ENCODE peak calls at places on chromosomes 4 and X, in six cellular contexts. One of them, this sample, is unnamed.

GRCh38 chr4:107018336-107018735 is 17.8 kb downstream of the DKK2 start:
- DNase-seq in WERI-Rb-1: no peak
- DNase-seq in osteocyte: no peak
- DNase-seq in fibroblast of pulmonary artery: no peak
- DNase-seq in lower lobe of right lung: no peak
- DNase-seq in prostate gland: no peak
- DNase-seq in this sample: no peak

GRCh38 chrX:123878177-123878576 is 18.3 kb downstream of the XIAP start:
- DNase-seq in prostate gland: no peak
- DNase-seq in fibroblast of pulmonary artery: peak; percentile 31
- DNase-seq in osteocyte: no peak
- DNase-seq in WERI-Rb-1: no peak
- DNase-seq in lower lobe of right lung: no peak
- DNase-seq in this sample: no peak

GRCh38 chr4:56677673-56678072 is 3.4 kb downstream of the HOPX start:
- DNase-seq in prostate gland: no peak
- DNase-seq in osteocyte: no peak
- DNase-seq in fibroblast of pulmonary artery: no peak
- DNase-seq in WERI-Rb-1: no peak
- DNase-seq in lower lobe of right lung: no peak
- DNase-seq in this sample: no peak

GRCh38 chr4:140856692-140857091 is 100.5 kb upstream of the TBC1D9 start:
- DNase-seq in WERI-Rb-1: no peak
- DNase-seq in prostate gland: no peak
- DNase-seq in lower lobe of right lung: no peak
- DNase-seq in osteocyte: no peak
- DNase-seq in fibroblast of pulmonary artery: peak; percentile 67
- DNase-seq in this sample: peak; percentile 86

GRCh38 chr4:78602334-78602733 is 50.8 kb downstream of the ANXA3 start:
- DNase-seq in WERI-Rb-1: no peak
- DNase-seq in lower lobe of right lung: no peak
- DNase-seq in prostate gland: peak; percentile 14
- DNase-seq in osteocyte: no peak
- DNase-seq in fibroblast of pulmonary artery: no peak
- DNase-seq in this sample: no peak

GRCh38 chr4:122764808-122765189 is 32.3 kb downstream of the BBS12 start:
- DNase-seq in WERI-Rb-1: no peak
- DNase-seq in fibroblast of pulmonary artery: peak; percentile 92
- DNase-seq in prostate gland: no peak
- DNase-seq in osteocyte: no peak
- DNase-seq in lower lobe of right lung: no peak
- DNase-seq in this sample: peak; percentile 85

GRCh38 chrX:47562615-47563243 is 1.7 kb downstream of the ARAF start:
- DNase-seq in prostate gland: no peak
- DNase-seq in osteocyte: no peak
- DNase-seq in WERI-Rb-1: no peak
- DNase-seq in fibroblast of pulmonary artery: peak; percentile 62
- DNase-seq in lower lobe of right lung: no peak
- DNase-seq in this sample: no peak

GRCh38 chr4:109266891-109267290 is 35.6 kb downstream of the COL25A1 start:
- DNase-seq in prostate gland: no peak
- DNase-seq in lower lobe of right lung: no peak
- DNase-seq in osteocyte: no peak
- DNase-seq in WERI-Rb-1: no peak
- DNase-seq in fibroblast of pulmonary artery: no peak
- DNase-seq in this sample: no peak

GRCh38 chr4:6987566-6987920 is 55.6 kb upstream of the TADA2B start:
- DNase-seq in WERI-Rb-1: no peak
- DNase-seq in prostate gland: no peak
- DNase-seq in fibroblast of pulmonary artery: peak; percentile 31
- DNase-seq in osteocyte: peak; percentile 38
- DNase-seq in lower lobe of right lung: no peak
- DNase-seq in this sample: peak; percentile 21

GRCh38 chr4:165328708-165329107 is 1.2 kb downstream of the MSMO1 start:
- DNase-seq in fibroblast of pulmonary artery: no peak
- DNase-seq in osteocyte: no peak
- DNase-seq in prostate gland: no peak
- DNase-seq in lower lobe of right lung: no peak
- DNase-seq in WERI-Rb-1: no peak
- DNase-seq in this sample: no peak

GRCh38 chrX:64206556-64207162 is 1.2 kb upstream of the AMER1 start:
- DNase-seq in WERI-Rb-1: no peak
- DNase-seq in lower lobe of right lung: peak; percentile 41
- DNase-seq in osteocyte: no peak
- DNase-seq in fibroblast of pulmonary artery: peak; percentile 76
- DNase-seq in prostate gland: peak; percentile 11
- DNase-seq in this sample: no peak

GRCh38 chr4:112509243-112510190 is 6.5 kb downstream of the NEUROG2 start:
- DNase-seq in WERI-Rb-1: no peak
- DNase-seq in osteocyte: no peak
- DNase-seq in prostate gland: no peak
- DNase-seq in fibroblast of pulmonary artery: no peak
- DNase-seq in lower lobe of right lung: no peak
- DNase-seq in this sample: peak; percentile 11

GRCh38 chr4:169267070-169267469 is 3.7 kb downstream of the SH3RF1 start:
- DNase-seq in osteocyte: no peak
- DNase-seq in prostate gland: no peak
- DNase-seq in lower lobe of right lung: no peak
- DNase-seq in fibroblast of pulmonary artery: no peak
- DNase-seq in WERI-Rb-1: no peak
- DNase-seq in this sample: no peak

GRCh38 chr4:176967586-176967985 is 174.9 kb upstream of the VEGFC start:
- DNase-seq in WERI-Rb-1: no peak
- DNase-seq in fibroblast of pulmonary artery: peak; percentile 3
- DNase-seq in osteocyte: no peak
- DNase-seq in prostate gland: no peak
- DNase-seq in lower lobe of right lung: no peak
- DNase-seq in this sample: no peak

GRCh38 chrX:48520976-48521352 is 644 bp upstream of the EBP start:
- DNase-seq in osteocyte: no peak
- DNase-seq in fibroblast of pulmonary artery: no peak
- DNase-seq in prostate gland: no peak
- DNase-seq in lower lobe of right lung: no peak
- DNase-seq in WERI-Rb-1: no peak
- DNase-seq in this sample: no peak

GRCh38 chrX:132480581-132481203 is 8.1 kb downstream of the MBNL3 start:
- DNase-seq in prostate gland: peak; percentile 36
- DNase-seq in lower lobe of right lung: peak; percentile 50
- DNase-seq in osteocyte: no peak
- DNase-seq in fibroblast of pulmonary artery: peak; percentile 49
- DNase-seq in WERI-Rb-1: no peak
- DNase-seq in this sample: peak; percentile 7

GRCh38 chr4:98092833-98093439 is 50.3 kb downstream of the STPG2 start:
- DNase-seq in WERI-Rb-1: no peak
- DNase-seq in osteocyte: no peak
- DNase-seq in fibroblast of pulmonary artery: peak; percentile 38
- DNase-seq in prostate gland: no peak
- DNase-seq in lower lobe of right lung: no peak
- DNase-seq in this sample: peak; percentile 1

GRCh38 chr4:108834787-108835384 is 72.0 kb upstream of the ETNPPL start:
- DNase-seq in lower lobe of right lung: no peak
- DNase-seq in prostate gland: no peak
- DNase-seq in osteocyte: no peak
- DNase-seq in WERI-Rb-1: no peak
- DNase-seq in fibroblast of pulmonary artery: peak; percentile 71
- DNase-seq in this sample: peak; percentile 46

GRCh38 chr4:76430519-76431388 is 4.3 kb upstream of the SHROOM3 start:
- DNase-seq in WERI-Rb-1: no peak
- DNase-seq in osteocyte: no peak
- DNase-seq in prostate gland: peak; percentile 10
- DNase-seq in lower lobe of right lung: no peak
- DNase-seq in fibroblast of pulmonary artery: peak; percentile 75
- DNase-seq in this sample: peak; percentile 34

GRCh38 chrX:120452131-120452530 is 17.0 kb downstream of the LAMP2 start:
- DNase-seq in fibroblast of pulmonary artery: peak; percentile 35
- DNase-seq in lower lobe of right lung: no peak
- DNase-seq in osteocyte: no peak
- DNase-seq in prostate gland: peak; percentile 6
- DNase-seq in WERI-Rb-1: peak; percentile 13
- DNase-seq in this sample: no peak

GRCh38 chr4:154743683-154744340 is at the start of gene LRAT:
- DNase-seq in lower lobe of right lung: peak; percentile 79
- DNase-seq in osteocyte: no peak
- DNase-seq in WERI-Rb-1: peak; percentile 87
- DNase-seq in fibroblast of pulmonary artery: no peak
- DNase-seq in prostate gland: peak; percentile 59
- DNase-seq in this sample: no peak

GRCh38 chr4:77990904-77991358 is 66.2 kb upstream of the FRAS1 start:
- DNase-seq in lower lobe of right lung: no peak
- DNase-seq in fibroblast of pulmonary artery: no peak
- DNase-seq in WERI-Rb-1: no peak
- DNase-seq in prostate gland: no peak
- DNase-seq in osteocyte: no peak
- DNase-seq in this sample: no peak

GRCh38 chr4:74671074-74671698 is 123.1 kb downstream of the BTC start:
- DNase-seq in osteocyte: no peak
- DNase-seq in prostate gland: no peak
- DNase-seq in lower lobe of right lung: no peak
- DNase-seq in fibroblast of pulmonary artery: peak; percentile 91
- DNase-seq in WERI-Rb-1: peak; percentile 61
- DNase-seq in this sample: peak; percentile 32

DNA sequence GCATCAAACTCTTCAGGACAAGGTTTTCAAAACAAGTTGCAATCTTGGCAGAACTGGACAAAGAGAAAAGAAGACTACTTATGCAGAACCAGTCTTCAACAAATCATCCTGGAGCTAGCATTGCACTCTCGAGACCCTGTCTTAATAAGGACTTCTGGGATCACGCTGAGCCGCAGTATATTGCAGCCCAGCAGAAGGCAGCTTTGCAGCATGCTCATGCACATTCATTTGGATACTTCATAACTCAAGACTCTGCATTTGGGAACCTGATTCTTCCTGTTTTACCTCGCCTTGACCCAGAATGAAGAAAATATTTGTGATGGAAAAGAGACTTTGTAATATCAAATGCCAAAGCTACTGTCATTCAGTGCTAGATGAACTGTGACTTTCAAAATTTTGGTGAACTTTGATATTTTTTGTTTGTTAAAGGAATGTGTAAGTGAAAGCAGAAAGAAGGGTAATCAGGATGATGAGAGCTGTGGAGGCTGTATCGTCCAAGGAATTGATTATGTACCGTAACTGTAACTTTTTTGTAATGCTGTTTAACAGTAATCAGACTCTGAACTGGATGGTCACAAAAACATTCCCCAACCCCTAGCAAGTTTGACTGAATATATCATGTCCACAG is 27.2 kb downstream of the HSPA4L start:
- DNase-seq in lower lobe of right lung: no peak
- DNase-seq in fibroblast of pulmonary artery: peak; percentile 33
- DNase-seq in WERI-Rb-1: no peak
- DNase-seq in osteocyte: no peak
- DNase-seq in prostate gland: no peak
- DNase-seq in this sample: peak; percentile 1
- TF ChIP-seq CTCF in lower lobe of right lung: no peak
- TF ChIP-seq CTCF in fibroblast of pulmonary artery: peak; percentile 25
- TF ChIP-seq CTCF in WERI-Rb-1: peak; percentile 3
- TF ChIP-seq CTCF in osteocyte: peak; percentile 43
- TF ChIP-seq CTCF in prostate gland: no peak
- TF ChIP-seq CTCF in this sample: no peak

GRCh38 chr4:117702353-117702752 is 331.9 kb upstream of the NDST3 start:
- DNase-seq in fibroblast of pulmonary artery: no peak
- DNase-seq in osteocyte: no peak
- DNase-seq in lower lobe of right lung: no peak
- DNase-seq in prostate gland: no peak
- DNase-seq in WERI-Rb-1: no peak
- DNase-seq in this sample: no peak

GRCh38 chr4:117699595-117699994 is 334.7 kb upstream of the NDST3 start:
- DNase-seq in lower lobe of right lung: no peak
- DNase-seq in osteocyte: no peak
- DNase-seq in fibroblast of pulmonary artery: no peak
- DNase-seq in prostate gland: no peak
- DNase-seq in WERI-Rb-1: no peak
- DNase-seq in this sample: no peak

GRCh38 chr4:117700111-117700892 is 334.0 kb upstream of the NDST3 start:
- DNase-seq in fibroblast of pulmonary artery: no peak
- DNase-seq in WERI-Rb-1: no peak
- DNase-seq in prostate gland: no peak
- DNase-seq in lower lobe of right lung: no peak
- DNase-seq in osteocyte: no peak
- DNase-seq in this sample: no peak
- TF ChIP-seq CTCF in fibroblast of pulmonary artery: no peak
- TF ChIP-seq CTCF in WERI-Rb-1: peak; percentile 55
- TF ChIP-seq CTCF in prostate gland: no peak
- TF ChIP-seq CTCF in lower lobe of right lung: no peak
- TF ChIP-seq CTCF in osteocyte: peak; percentile 27
- TF ChIP-seq CTCF in this sample: peak; percentile 13

GRCh38 chrX:78592030-78592429 is 67.1 kb downstream of the RTL3 start:
- DNase-seq in fibroblast of pulmonary artery: no peak
- DNase-seq in osteocyte: no peak
- DNase-seq in lower lobe of right lung: no peak
- DNase-seq in WERI-Rb-1: no peak
- DNase-seq in prostate gland: no peak
- DNase-seq in this sample: no peak

GRCh38 chrX:78593701-78594100 is 65.4 kb downstream of the RTL3 start:
- DNase-seq in prostate gland: no peak
- DNase-seq in osteocyte: no peak
- DNase-seq in lower lobe of right lung: no peak
- DNase-seq in WERI-Rb-1: no peak
- DNase-seq in fibroblast of pulmonary artery: no peak
- DNase-seq in this sample: no peak

DNA sequence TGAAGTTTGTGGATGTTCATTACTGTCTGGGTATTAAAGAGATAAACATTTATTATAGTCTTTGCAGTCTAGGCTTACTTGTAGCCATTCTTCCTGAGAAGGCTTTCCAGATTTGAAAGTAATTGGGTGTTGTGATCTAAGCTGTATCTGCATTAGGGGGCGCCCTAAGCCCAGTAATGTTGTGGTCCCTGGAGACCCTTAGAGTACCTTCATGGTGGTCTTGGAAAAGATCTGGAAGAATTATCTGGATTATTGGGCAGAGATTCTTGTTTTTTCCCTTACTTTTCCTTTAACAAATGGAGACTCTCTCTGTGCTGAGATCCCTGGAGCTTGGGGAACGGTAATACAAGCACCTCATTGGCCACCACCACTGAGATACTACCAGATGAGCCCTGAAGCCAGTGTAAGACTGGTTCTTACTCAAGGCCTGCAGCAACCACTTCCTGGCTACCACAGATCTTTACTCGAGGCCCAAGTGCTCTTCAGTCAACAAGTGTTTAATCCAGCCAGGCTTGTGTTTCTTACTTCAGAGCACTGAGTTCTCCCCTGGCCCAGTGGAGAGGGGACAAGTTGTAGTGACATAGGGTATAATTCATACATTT is 63.1 kb downstream of the RTL3 start:
- DNase-seq in prostate gland: no peak
- DNase-seq in osteocyte: no peak
- DNase-seq in WERI-Rb-1: no peak
- DNase-seq in fibroblast of pulmonary artery: peak; percentile 21
- DNase-seq in lower lobe of right lung: no peak
- DNase-seq in this sample: no peak
- TF ChIP-seq CTCF in prostate gland: no peak
- TF ChIP-seq CTCF in osteocyte: peak; percentile 50
- TF ChIP-seq CTCF in WERI-Rb-1: no peak
- TF ChIP-seq CTCF in fibroblast of pulmonary artery: peak; percentile 31
- TF ChIP-seq CTCF in lower lobe of right lung: no peak
- TF ChIP-seq CTCF in this sample: peak; percentile 8

DNA sequence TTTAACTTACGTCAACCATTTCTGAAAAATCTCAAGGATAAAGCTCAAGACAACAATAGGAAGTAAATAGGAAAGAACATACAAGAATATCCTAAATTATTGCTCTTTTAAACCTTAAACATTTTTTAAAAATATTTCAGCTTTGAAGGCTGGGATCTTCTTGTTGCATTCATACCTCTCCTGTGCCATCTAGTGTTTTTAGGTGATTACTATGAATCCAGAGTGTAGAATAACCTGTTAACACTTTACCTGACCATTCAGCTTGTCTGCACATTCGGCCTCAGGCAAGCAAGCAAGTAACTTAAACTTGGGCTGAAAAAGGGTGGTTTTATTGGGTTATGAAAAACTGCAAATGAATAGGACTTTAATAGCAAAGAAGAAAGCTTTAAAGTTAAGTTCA is 507.8 kb upstream of the INTU start:
- DNase-seq in WERI-Rb-1: no peak
- DNase-seq in prostate gland: no peak
- DNase-seq in lower lobe of right lung: no peak
- DNase-seq in fibroblast of pulmonary artery: peak; percentile 19
- DNase-seq in osteocyte: no peak
- DNase-seq in this sample: peak; percentile 22
- TF ChIP-seq CTCF in WERI-Rb-1: peak; percentile 12
- TF ChIP-seq CTCF in prostate gland: no peak
- TF ChIP-seq CTCF in lower lobe of right lung: no peak
- TF ChIP-seq CTCF in fibroblast of pulmonary artery: no peak
- TF ChIP-seq CTCF in osteocyte: peak; percentile 65
- TF ChIP-seq CTCF in this sample: no peak